ENCODE peak calls at places on chromosomes 3 and 15, in four cellular contexts. K is COR-L47, P is neuronal stem cell, O is AG08396. Y is an unnamed sample.

GRCh38 chr15:79635149-79635771 is 203.1 kb downstream of the MINAR1 start:
- DNase-seq in P (no peak), O (no peak), K (no peak), Y (peak; percentile 30)

GRCh38 chr3:88000853-88001252 is 58.0 kb downstream of the CGGBP1 start:
- DNase-seq in O (no peak), P (peak; percentile 11), K (no peak), Y (peak; percentile 35)

GRCh38 chr3:53324011-53324544 is 23.3 kb downstream of the DCP1A start:
- DNase-seq in O (no peak), K (no peak), P (no peak), Y (no peak)

GRCh38 chr15:51499379-51499976 is 123.1 kb downstream of the DMXL2 start:
- DNase-seq in P (no peak), O (peak; percentile 44), K (peak; percentile 19), Y (peak; percentile 28)

GRCh38 chr3:158649791-158650190 is 5.5 kb downstream of the GFM1 start:
- DNase-seq in O (no peak), K (no peak), P (no peak), Y (no peak)

GRCh38 chr3:194874783-194875182 is 189.1 kb downstream of the FAM43A start:
- DNase-seq in O (no peak), P (no peak), K (no peak), Y (no peak)

GRCh38 chr3:184636774-184637316 is 75.0 kb downstream of the MAGEF1 start:
- DNase-seq in K (no peak), O (peak; percentile 79), P (no peak), Y (peak; percentile 89)

GRCh38 chr15:42145546-42146455 is 10.6 kb downstream of the PLA2G4F start:
- DNase-seq in K (no peak), O (no peak), P (no peak), Y (no peak)

GRCh38 chr15:62847900-62848489 is 194.6 kb upstream of the TPM1 start:
- DNase-seq in K (peak; percentile 39), P (peak; percentile 32), O (peak; percentile 43), Y (peak; percentile 64)

GRCh38 chr3:142931222-142931621 is 32.3 kb downstream of the PAQR9 start:
- DNase-seq in K (no peak), P (no peak), O (no peak), Y (no peak)

GRCh38 chr3:46835059-46835458 is 28.2 kb downstream of the MYL3 start:
- DNase-seq in K (no peak), P (no peak), O (no peak), Y (peak; percentile 50)

GRCh38 chr3:77309460-77309859 is 269.6 kb downstream of the ROBO2 start:
- DNase-seq in K (no peak), P (no peak), O (no peak), Y (no peak)

GRCh38 chr15:31263751-31264533 is 62.7 kb upstream of the KLF13 start:
- DNase-seq in O (no peak), K (peak; percentile 85), P (no peak), Y (no peak)

GRCh38 chr3:43005253-43005652 is 26.1 kb downstream of the GASK1A start:
- DNase-seq in P (no peak), O (no peak), K (no peak), Y (no peak)